ENCODE peak calls at places on chromosomes 6 and 20, in four cellular contexts. W is kidney epithelial cell; M is CD8-positive, alpha-beta T cell; L is foreskin fibroblast. Y is an unnamed sample.

GRCh38 chr6:97361286-97361685 is 78.3 kb upstream of the MMS22L start:
- DNase-seq in W (no peak), M (no peak), L (peak; percentile 2), Y (no peak)

GRCh38 chr20:3209023-3209945 is at the start of gene ITPA:
- DNase-seq in W (no peak), M (peak; percentile 55), L (peak; percentile 71), Y (no peak)

GRCh38 chr6:11214438-11214837 is 18.0 kb downstream of the NEDD9 start:
- DNase-seq in W (no peak), M (no peak), L (peak; percentile 37), Y (no peak)

GRCh38 chr6:93293399-93294271 is 125.7 kb downstream of the EPHA7 start:
- DNase-seq in W (no peak), M (no peak), L (no peak), Y (no peak)

GRCh38 chr6:79134699-79135474 is 56.8 kb upstream of the PHIP start:
- DNase-seq in W (no peak), M (no peak), L (no peak), Y (no peak)

GRCh38 chr20:32877507-32877906 is 18.8 kb downstream of the EFCAB8 start:
- DNase-seq in W (no peak), M (no peak), L (peak; percentile 51), Y (peak; percentile 20)

GRCh38 chr6:84522135-84522535 is 242.3 kb downstream of the TBX18 start:
- DNase-seq in W (peak; percentile 81), M (no peak), L (peak; percentile 95), Y (peak; percentile 77)

GRCh38 chr20:62795023-62795761 is 1.1 kb upstream of the MRGBP start:
- DNase-seq in W (no peak), M (peak; percentile 55), L (peak; percentile 76), Y (no peak)

GRCh38 chr6:71205336-71205956 is 83.2 kb upstream of the OGFRL1 start:
- DNase-seq in W (no peak), M (no peak), L (peak; percentile 71), Y (no peak)

GRCh38 chr20:31833931-31834521 is 11.4 kb downstream of the FOXS1 start:
- DNase-seq in W (no peak), M (no peak), L (no peak), Y (no peak)

GRCh38 chr6:73694711-73695411 is 1.1 kb upstream of the CD109 start:
- DNase-seq in W (peak; percentile 10), M (no peak), L (peak; percentile 81), Y (no peak)

GRCh38 chr6:40395066-40395697 is 192.0 kb downstream of the LRFN2 start:
- DNase-seq in W (no peak), M (no peak), L (no peak), Y (no peak)

GRCh38 chr6:81075974-81076373 is 676.5 kb downstream of the TENT5A start:
- DNase-seq in W (no peak), M (no peak), L (peak; percentile 28), Y (no peak)

GRCh38 chr20:3646651-3647050 is 16.5 kb downstream of the GFRA4 start:
- DNase-seq in W (no peak), M (no peak), L (no peak), Y (no peak)

GRCh38 chr20:48284837-48285236 is 499.6 kb upstream of the SULF2 start:
- DNase-seq in W (peak; percentile 53), M (no peak), L (peak; percentile 8), Y (no peak)

GRCh38 chr20:47493954-47494293 is 7.8 kb upstream of the NCOA3 start:
- DNase-seq in W (no peak), M (no peak), L (no peak), Y (no peak)

GRCh38 chr6:88650979-88651378 is 312.4 kb downstream of the RNGTT start:
- DNase-seq in W (no peak), M (no peak), L (no peak), Y (no peak)

GRCh38 chr6:109514946-109515345 is 31.9 kb upstream of the ZBTB24 start:
- DNase-seq in W (no peak), M (no peak), L (no peak), Y (no peak)

GRCh38 chr6:109513571-109514071 is 30.6 kb upstream of the ZBTB24 start:
- DNase-seq in W (peak; percentile 49), M (no peak), L (peak; percentile 61), Y (no peak)

GRCh38 chr6:109512271-109512817 is 29.3 kb upstream of the ZBTB24 start:
- DNase-seq in W (no peak), M (no peak), L (no peak), Y (no peak)

GRCh38 chr6:109516929-109517328 is 33.9 kb upstream of the ZBTB24 start:
- DNase-seq in W (no peak), M (no peak), L (no peak), Y (no peak)

DNA sequence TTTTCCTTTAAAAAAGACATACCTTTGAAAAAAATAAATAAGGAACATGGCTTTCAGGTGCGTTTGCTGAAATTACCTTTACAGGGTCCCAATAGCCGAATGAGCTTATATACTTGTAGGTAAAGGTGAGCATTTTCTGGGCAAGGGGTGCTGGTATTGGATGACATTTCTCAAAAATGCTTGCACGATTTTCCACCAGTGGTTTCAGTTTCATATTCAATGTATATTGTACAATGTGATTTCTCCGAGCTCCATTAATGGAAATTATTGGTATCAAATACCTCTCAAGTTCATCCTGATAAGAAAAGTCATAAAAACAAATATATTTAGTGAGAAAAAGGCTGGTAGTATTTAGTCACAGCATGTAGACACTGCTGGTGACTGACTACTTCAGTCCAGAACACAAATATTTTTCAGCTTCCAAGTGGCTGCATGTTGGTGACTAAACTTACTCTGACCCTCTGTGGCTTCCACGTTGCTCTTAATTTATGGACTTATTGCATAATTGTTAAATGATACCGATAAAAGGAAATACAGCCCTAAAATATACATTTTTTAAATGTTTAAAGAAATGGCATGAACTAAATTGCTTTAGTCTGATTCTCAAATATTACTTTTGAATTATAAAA is 32.9 kb upstream of the ZBTB24 start:
- DNase-seq in W (no peak), M (no peak), L (peak; percentile 34), Y (no peak)
- H3K4me3 ChIP-seq in W (no peak overlapping the region), M (peak overlapping the region; percentile 19), L (no peak overlapping the region), Y (no peak overlapping the region)

DNA sequence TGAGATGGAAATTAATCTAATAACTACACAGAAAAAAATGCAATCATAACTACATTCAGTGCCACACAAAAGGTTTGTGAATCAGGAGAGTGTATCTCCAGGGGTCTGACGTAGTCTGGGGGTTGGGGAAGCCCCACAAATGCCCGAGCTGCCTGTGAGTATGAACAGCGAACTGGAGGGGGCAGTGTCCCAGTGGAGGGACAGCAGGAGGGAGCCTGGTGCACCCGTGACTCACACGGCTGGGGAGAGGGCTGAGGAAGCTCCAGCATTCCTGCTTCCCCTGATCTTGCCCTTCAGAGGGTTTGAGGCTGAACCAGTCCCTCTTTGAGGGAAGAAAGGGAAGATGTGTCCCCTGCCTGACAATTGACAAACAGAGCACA is 78.9 kb downstream of the CDH26 start:
- DNase-seq in W (no peak), M (no peak), L (peak; percentile 63), Y (no peak)
- TF ChIP-seq CTCF in W (peak; percentile 45), M (no peak), L (peak; percentile 35), Y (peak; percentile 50)

GRCh38 chr6:27477318-27478013 is 4.6 kb upstream of the ZNF184 start:
- DNase-seq in W (no peak), M (no peak), L (no peak), Y (no peak)
- H3K4me3 ChIP-seq in W (no peak overlapping the region), M (peak overlapping the region; percentile 79), L (peak overlapping the region; percentile 80), Y (peak overlapping the region; percentile 85)

DNA sequence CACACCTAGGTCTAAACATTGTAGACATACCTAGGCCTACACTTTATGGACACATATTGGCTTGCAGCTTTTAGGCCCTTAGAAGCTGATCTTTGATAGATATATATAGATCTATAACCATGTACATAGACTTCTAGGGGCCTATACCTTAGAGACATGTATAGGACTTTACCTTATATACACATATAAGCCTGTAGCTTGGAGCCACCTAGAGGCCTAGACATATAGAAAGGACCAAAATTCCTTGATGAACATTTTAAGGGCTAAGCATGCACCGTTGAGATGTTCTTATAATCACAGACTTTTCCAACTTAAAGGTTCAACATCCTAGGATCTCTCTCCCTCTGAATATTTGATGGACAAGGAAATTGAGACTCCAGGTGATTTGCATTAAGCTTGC is 371.7 kb upstream of the SASH1 start:
- DNase-seq in W (no peak), M (no peak), L (peak; percentile 25), Y (no peak)
- TF ChIP-seq CTCF in W (no peak), M (no peak), L (no peak), Y (peak; percentile 23)

DNA sequence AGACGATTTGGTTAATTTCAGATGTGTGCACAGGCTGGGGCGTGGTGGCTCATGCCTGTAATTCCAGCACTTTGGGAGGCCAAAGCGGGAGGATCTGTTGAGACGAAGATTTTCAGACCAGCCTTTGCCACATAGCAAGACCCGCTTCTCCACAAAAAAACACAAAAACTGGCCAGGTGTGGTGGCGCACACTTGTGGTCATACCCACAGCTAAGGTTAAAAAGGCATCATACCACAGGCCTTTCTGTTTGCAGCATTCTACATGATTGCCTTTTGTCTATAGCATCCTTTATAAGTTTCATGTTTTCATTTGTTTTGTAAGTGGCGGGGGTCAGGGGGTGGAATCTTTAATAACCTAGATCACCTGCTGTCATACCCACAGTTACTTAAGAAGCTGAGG is 239.9 kb upstream of the NOX3 start:
- DNase-seq in W (no peak), M (no peak), L (no peak), Y (no peak)
- H3K4me3 ChIP-seq in W (no peak overlapping the region), M (no peak overlapping the region), L (no peak overlapping the region), Y (no peak overlapping the region)

GRCh38 chr6:130296854-130297253 is 69.0 kb upstream of the TMEM200A start:
- DNase-seq in W (no peak), M (no peak), L (peak; percentile 10), Y (no peak)
- TF ChIP-seq CTCF in W (peak; percentile 11), M (no peak), L (no peak), Y (no peak)

GRCh38 chr20:25250508-25250907 is 2.6 kb downstream of the PYGB start:
- DNase-seq in W (no peak), M (no peak), L (peak; percentile 41), Y (no peak)

GRCh38 chr20:25251558-25251957 is 3.7 kb downstream of the PYGB start:
- DNase-seq in W (no peak), M (no peak), L (peak; percentile 30), Y (no peak)

GRCh38 chr20:25249198-25249931 is 1.5 kb downstream of the PYGB start:
- DNase-seq in W (no peak), M (no peak), L (no peak), Y (no peak)

GRCh38 chr20:25252226-25252625 is 4.3 kb downstream of the PYGB start:
- DNase-seq in W (no peak), M (no peak), L (no peak), Y (no peak)

GRCh38 chr20:25251019-25251418 is 3.1 kb downstream of the PYGB start:
- DNase-seq in W (no peak), M (no peak), L (no peak), Y (no peak)
- H3K4me3 ChIP-seq in W (no peak overlapping the region), M (no peak overlapping the region), L (no peak overlapping the region), Y (no peak overlapping the region)

Y was measured in HFF-Myc.